ENCODE peak calls at places on chromosome X, in six cellular contexts. W is HFFc6; T is tibial nerve; N is stimulated activated naive CD8-positive, alpha-beta T cell treated with anti-CD3 and anti-CD28 coated beads, Interleukin-15, Interleukin-2, amounts not matched to agents 100 U/mL and 50 U/mL, for 24 hours; L is NCI-H1694; O is fibroblast of mammary gland. M is an unnamed sample.

GRCh38 chrX:103148075-103148474 is 55.1 kb upstream of the NXF3 start:
- DNase-seq in O (no peak), W (no peak), N (no peak), T (no peak), L (no peak), M (no peak)

GRCh38 chrX:41336447-41336846 is 2.5 kb downstream of the DDX3X start:
- DNase-seq in W (no peak), T (no peak), L (no peak), O (no peak), N (no peak), M (no peak)

GRCh38 chrX:154549766-154550165 is 2.3 kb downstream of the IKBKG start:
- DNase-seq in L (no peak), O (peak), T (no peak), W (no peak), N (no peak), M (no peak)

GRCh38 chrX:153400146-153401132 is 711 bp downstream of the PNMA6E start:
- DNase-seq in W (no peak), L (peak), T (no peak), O (peak), N (peak), M (peak)

GRCh38 chrX:143998261-143998660 is 114.4 kb downstream of the UBE2NL start:
- DNase-seq in O (no peak), L (no peak), N (no peak), W (no peak), T (no peak), M (no peak)

GRCh38 chrX:133926099-133926498 is 59.3 kb downstream of the GPC3 start:
- DNase-seq in T (no peak), L (no peak), N (no peak), O (no peak), W (no peak), M (no peak)

GRCh38 chrX:130330706-130331105 is 9.0 kb upstream of the SLC25A14 start:
- DNase-seq in N (peak), W (peak), T (no peak), O (peak), L (peak), M (peak)

GRCh38 chrX:1727531-1728027 is 112.7 kb downstream of the ASMT start:
- DNase-seq in W (peak), L (no peak), T (no peak), O (no peak), N (no peak), M (no peak)

GRCh38 chrX:53716328-53717088 is 30.0 kb upstream of the HUWE1 start:
- DNase-seq in N (peak), W (no peak), O (peak), L (no peak), T (no peak), M (no peak)

M was measured in GM13976.